ENCODE peak calls at places on chromosomes 6 and 20, in five cellular contexts. One of them, this sample, is unnamed.
A peak's percentile ranks its signal among the peaks of the same experiment; 100 is the strongest.

GRCh38 chr6:152948150-152948768 is 34.6 kb downstream of the FBXO5 start:
- DNase-seq in tibial artery: no peak
- DNase-seq in PC-3: peak; percentile 66
- DNase-seq in mucosa of descending colon: no peak
- DNase-seq in MM.1S: peak; percentile 42
- DNase-seq in this sample: no peak

GRCh38 chr6:137806914-137807682 is 60.0 kb upstream of the TNFAIP3 start:
- DNase-seq in tibial artery: no peak
- DNase-seq in MM.1S: no peak
- DNase-seq in PC-3: no peak
- DNase-seq in mucosa of descending colon: no peak
- DNase-seq in this sample: no peak

GRCh38 chr20:16241911-16242310 is 331.3 kb downstream of the KIF16B start:
- DNase-seq in PC-3: peak; percentile 68
- DNase-seq in tibial artery: no peak
- DNase-seq in MM.1S: no peak
- DNase-seq in mucosa of descending colon: no peak
- DNase-seq in this sample: no peak

GRCh38 chr6:95243091-95243490 is 334.2 kb upstream of the MANEA start:
- DNase-seq in mucosa of descending colon: no peak
- DNase-seq in tibial artery: no peak
- DNase-seq in PC-3: peak; percentile 3
- DNase-seq in MM.1S: no peak
- DNase-seq in this sample: no peak

GRCh38 chr6:144379356-144379755 is 94.2 kb downstream of the UTRN start:
- DNase-seq in MM.1S: no peak
- DNase-seq in tibial artery: no peak
- DNase-seq in mucosa of descending colon: no peak
- DNase-seq in PC-3: no peak
- DNase-seq in this sample: no peak

GRCh38 chr6:152093711-152094110 is 286.2 kb downstream of the ESR1 start:
- DNase-seq in MM.1S: no peak
- DNase-seq in tibial artery: no peak
- DNase-seq in PC-3: no peak
- DNase-seq in mucosa of descending colon: no peak
- DNase-seq in this sample: no peak

GRCh38 chr20:50992733-50993457 is 30.0 kb downstream of the KCNG1 start:
- DNase-seq in tibial artery: no peak
- DNase-seq in mucosa of descending colon: no peak
- DNase-seq in MM.1S: peak; percentile 72
- DNase-seq in PC-3: peak; percentile 98
- DNase-seq in this sample: no peak

GRCh38 chr6:105318660-105319059 is 84.2 kb downstream of the PREP start:
- DNase-seq in mucosa of descending colon: no peak
- DNase-seq in MM.1S: no peak
- DNase-seq in PC-3: peak; percentile 79
- DNase-seq in tibial artery: no peak
- DNase-seq in this sample: no peak

GRCh38 chr6:83594936-83595335 is 82.6 kb downstream of the PRSS35 start:
- DNase-seq in MM.1S: no peak
- DNase-seq in tibial artery: no peak
- DNase-seq in mucosa of descending colon: no peak
- DNase-seq in PC-3: no peak
- DNase-seq in this sample: no peak

GRCh38 chr20:36319356-36320260 is 13.5 kb downstream of the DLGAP4 start:
- DNase-seq in mucosa of descending colon: no peak
- DNase-seq in tibial artery: no peak
- DNase-seq in PC-3: no peak
- DNase-seq in MM.1S: no peak
- DNase-seq in this sample: no peak

GRCh38 chr6:56685994-56686393 is 43.3 kb upstream of the DST start:
- DNase-seq in MM.1S: no peak
- DNase-seq in PC-3: no peak
- DNase-seq in tibial artery: no peak
- DNase-seq in mucosa of descending colon: no peak
- DNase-seq in this sample: no peak

GRCh38 chr6:56684342-56685101 is 41.8 kb upstream of the DST start:
- DNase-seq in MM.1S: no peak
- DNase-seq in mucosa of descending colon: no peak
- DNase-seq in PC-3: no peak
- DNase-seq in tibial artery: no peak
- DNase-seq in this sample: no peak

GRCh38 chr6:56688521-56688920 is 45.8 kb upstream of the DST start:
- DNase-seq in MM.1S: no peak
- DNase-seq in mucosa of descending colon: no peak
- DNase-seq in tibial artery: no peak
- DNase-seq in PC-3: peak; percentile 60
- DNase-seq in this sample: no peak

GRCh38 chr6:56685102-56685733 is 42.5 kb upstream of the DST start:
- DNase-seq in tibial artery: no peak
- DNase-seq in PC-3: no peak
- DNase-seq in mucosa of descending colon: no peak
- DNase-seq in MM.1S: no peak
- DNase-seq in this sample: no peak

GRCh38 chr6:56686429-56686828 is 43.7 kb upstream of the DST start:
- DNase-seq in PC-3: peak; percentile 63
- DNase-seq in mucosa of descending colon: no peak
- DNase-seq in tibial artery: no peak
- DNase-seq in MM.1S: no peak
- DNase-seq in this sample: no peak
- H3K4me3 ChIP-seq in PC-3: peak overlapping the region; percentile 16
- H3K4me3 ChIP-seq in mucosa of descending colon: no peak overlapping the region
- H3K4me3 ChIP-seq in tibial artery: no peak overlapping the region
- H3K4me3 ChIP-seq in MM.1S: no peak overlapping the region
- H3K4me3 ChIP-seq in this sample: no peak overlapping the region

GRCh38 chr6:39389372-39389767 is 66.9 kb upstream of the KCNK16 start:
- DNase-seq in MM.1S: no peak
- DNase-seq in mucosa of descending colon: no peak
- DNase-seq in tibial artery: no peak
- DNase-seq in PC-3: no peak
- DNase-seq in this sample: no peak
- TF ChIP-seq CTCF in MM.1S: no peak
- TF ChIP-seq CTCF in mucosa of descending colon: no peak
- TF ChIP-seq CTCF in tibial artery: no peak
- TF ChIP-seq CTCF in PC-3: no peak
- TF ChIP-seq CTCF in this sample: no peak

DNA sequence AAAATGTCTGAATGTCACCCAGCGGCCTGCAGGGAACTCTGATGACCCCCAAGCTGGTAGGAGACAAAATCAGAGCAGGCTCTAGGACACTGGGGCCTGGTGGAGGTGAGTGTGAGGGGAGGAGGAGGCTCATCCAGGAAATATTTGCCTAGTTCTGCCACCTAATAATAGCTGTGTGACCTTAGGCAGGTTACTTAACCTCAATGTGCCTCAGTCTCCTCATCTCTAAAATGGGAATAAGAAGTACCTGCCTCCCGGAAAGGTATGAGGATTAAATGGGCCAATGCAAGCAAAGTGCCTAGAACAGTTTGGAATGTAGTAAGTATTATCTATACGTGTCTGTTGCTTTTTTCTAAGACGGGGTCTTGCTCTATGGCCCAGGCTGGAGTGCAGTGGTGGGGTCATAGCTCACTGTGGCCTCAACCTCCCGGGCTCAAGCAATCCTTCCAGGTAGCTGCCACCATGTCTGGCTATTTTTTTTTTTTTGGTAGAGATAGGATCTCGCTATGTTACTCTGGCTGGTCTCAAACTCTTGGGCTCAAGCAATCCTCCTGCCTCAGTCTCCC is 60.4 kb downstream of the RAB44 start:
- DNase-seq in tibial artery: no peak
- DNase-seq in mucosa of descending colon: no peak
- DNase-seq in PC-3: no peak
- DNase-seq in MM.1S: no peak
- DNase-seq in this sample: no peak
- H3K4me1 ChIP-seq in tibial artery: no peaks in the 10 kb centered on the region
- H3K4me1 ChIP-seq in mucosa of descending colon: peaks cover 34% of the 10 kb centered on the region
- H3K4me1 ChIP-seq in PC-3: peaks cover 33% of the 10 kb centered on the region
- H3K4me1 ChIP-seq in MM.1S: peaks cover 58% of the 10 kb centered on the region
- H3K4me1 ChIP-seq in this sample: no peaks in the 10 kb centered on the region

GRCh38 chr6:148513145-148514071 is 170.8 kb downstream of the SASH1 start:
- DNase-seq in mucosa of descending colon: no peak
- DNase-seq in tibial artery: no peak
- DNase-seq in PC-3: no peak
- DNase-seq in MM.1S: no peak
- DNase-seq in this sample: peak; percentile 58

GRCh38 chr6:148507774-148508173 is 165.1 kb downstream of the SASH1 start:
- DNase-seq in tibial artery: peak; percentile 87
- DNase-seq in PC-3: no peak
- DNase-seq in mucosa of descending colon: no peak
- DNase-seq in MM.1S: no peak
- DNase-seq in this sample: no peak

GRCh38 chr6:148508401-148509151 is 165.9 kb downstream of the SASH1 start:
- DNase-seq in tibial artery: no peak
- DNase-seq in mucosa of descending colon: no peak
- DNase-seq in PC-3: no peak
- DNase-seq in MM.1S: no peak
- DNase-seq in this sample: no peak

GRCh38 chr6:148509789-148510581 is 167.3 kb downstream of the SASH1 start:
- DNase-seq in MM.1S: peak; percentile 6
- DNase-seq in tibial artery: peak; percentile 92
- DNase-seq in PC-3: no peak
- DNase-seq in mucosa of descending colon: peak; percentile 63
- DNase-seq in this sample: peak; percentile 56

GRCh38 chr6:148509152-148509571 is 166.5 kb downstream of the SASH1 start:
- DNase-seq in PC-3: no peak
- DNase-seq in MM.1S: no peak
- DNase-seq in mucosa of descending colon: no peak
- DNase-seq in tibial artery: no peak
- DNase-seq in this sample: no peak
- H3K4me3 ChIP-seq in PC-3: no peak overlapping the region
- H3K4me3 ChIP-seq in MM.1S: no peak overlapping the region
- H3K4me3 ChIP-seq in mucosa of descending colon: no peak overlapping the region
- H3K4me3 ChIP-seq in tibial artery: peak overlapping the region; percentile 65
- H3K4me3 ChIP-seq in this sample: peak overlapping the region; percentile 43

DNA sequence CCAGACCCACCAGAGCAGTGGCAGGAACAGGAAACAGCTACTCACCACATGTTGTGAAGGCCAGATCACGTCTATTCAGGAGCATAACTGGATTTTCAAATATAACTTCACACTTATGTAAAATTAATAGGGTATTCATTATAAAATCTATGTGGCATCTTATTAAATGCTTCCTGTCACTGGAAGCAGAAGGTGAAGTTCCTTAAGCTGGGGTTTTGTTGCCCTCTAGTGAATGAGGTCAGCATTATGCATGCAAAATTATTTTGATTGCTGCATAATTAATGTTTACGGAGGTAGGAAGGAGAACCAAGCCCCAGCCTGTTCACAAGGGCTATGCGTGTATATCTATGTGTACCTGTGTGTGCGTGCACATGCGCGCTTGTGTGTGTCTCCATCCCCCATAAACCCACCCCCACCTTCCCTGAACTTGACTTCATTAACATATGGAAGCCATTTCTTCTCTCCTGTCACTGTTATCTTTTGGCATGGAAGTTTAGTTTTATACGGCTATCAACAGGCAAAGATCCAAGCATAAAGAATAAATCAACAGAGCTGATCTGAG is 90.3 kb upstream of the CDH4 start:
- DNase-seq in PC-3: no peak
- DNase-seq in tibial artery: no peak
- DNase-seq in mucosa of descending colon: no peak
- DNase-seq in MM.1S: peak; percentile 9
- DNase-seq in this sample: no peak
- TF ChIP-seq CTCF in PC-3: no peak
- TF ChIP-seq CTCF in tibial artery: no peak
- TF ChIP-seq CTCF in mucosa of descending colon: no peak
- TF ChIP-seq CTCF in MM.1S: peak; percentile 9
- TF ChIP-seq CTCF in this sample: no peak

DNA sequence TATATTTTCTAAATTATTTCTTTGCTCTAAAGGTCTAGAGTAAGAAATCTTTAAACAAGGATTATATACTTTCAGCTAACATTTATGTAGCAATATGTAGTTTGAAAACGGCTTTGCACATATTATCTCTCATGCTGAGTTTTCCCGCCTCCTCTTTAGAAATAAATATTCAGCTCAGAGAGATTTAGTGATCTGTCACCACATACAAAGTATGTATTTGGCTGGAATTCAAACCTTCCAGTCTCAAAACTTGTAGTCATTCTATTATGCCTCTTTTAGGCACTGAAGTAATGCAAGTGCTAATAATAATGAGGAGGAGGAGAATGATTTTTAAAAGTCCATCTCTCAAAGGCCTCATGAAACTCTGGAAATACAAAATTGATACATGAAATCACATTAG is 525.0 kb downstream of the GRIK2 start:
- DNase-seq in mucosa of descending colon: no peak
- DNase-seq in tibial artery: no peak
- DNase-seq in MM.1S: no peak
- DNase-seq in PC-3: no peak
- DNase-seq in this sample: no peak
- H3K4me1 ChIP-seq in mucosa of descending colon: no peaks in the 10 kb centered on the region
- H3K4me1 ChIP-seq in tibial artery: no peaks in the 10 kb centered on the region
- H3K4me1 ChIP-seq in MM.1S: no peaks in the 10 kb centered on the region
- H3K4me1 ChIP-seq in PC-3: no peaks in the 10 kb centered on the region
- H3K4me1 ChIP-seq in this sample: no peaks in the 10 kb centered on the region

This sample was measured in uterus.